ENCODE peak calls at places on chromosomes 1 and 21, in eight cellular contexts. P is thoracic aorta, E is tibial nerve, S is osteoblast, V is HL-60, K is heart right ventricle, H is left lung, O is IMR-90. J is an unnamed sample. For H3K27me3, the result is how much of the 10 kb centered on the place peaks cover.

GRCh38 chr1:186420923-186421322 is 40.0 kb downstream of the PDC start:
- DNase-seq in P (no peak), E (no peak), S (no peak), V (no peak), K (no peak), H (no peak), O (peak), J (no peak)

GRCh38 chr1:159790237-159790917 is 9.6 kb downstream of the DUSP23 start:
- DNase-seq in P (no peak), E (no peak), S (peak), V (peak), K (no peak), H (no peak), O (peak), J (no peak)

GRCh38 chr1:224450956-224451350 is 16.4 kb upstream of the WDR26 start:
- DNase-seq in P (no peak), E (no peak), S (no peak), V (no peak), K (no peak), H (no peak), O (no peak), J (no peak)

GRCh38 chr1:108158893-108159292 is 41.2 kb downstream of the SLC25A24 start:
- DNase-seq in P (no peak), E (no peak), S (no peak), V (no peak), K (no peak), H (no peak), O (no peak), J (no peak)

GRCh38 chr1:204478166-204478899 is 16.3 kb downstream of the PIK3C2B start:
- DNase-seq in P (no peak), E (no peak), S (no peak), V (no peak), K (no peak), H (no peak), O (no peak), J (no peak)

GRCh38 chr21:39388038-39388810 is 39.3 kb upstream of the HMGN1 start:
- DNase-seq in P (peak), E (peak), S (peak), V (peak), K (peak), H (peak), O (peak), J (peak)

GRCh38 chr1:172122381-172122780 is 281.1 kb downstream of the DNM3 start:
- DNase-seq in P (no peak), E (no peak), S (no peak), V (no peak), K (no peak), H (no peak), O (no peak), J (no peak)

GRCh38 chr1:6178751-6179563 is 1.2 kb downstream of the CHD5 start:
- DNase-seq in P (no peak), E (no peak), S (peak), V (no peak), K (no peak), H (no peak), O (no peak), J (no peak)

GRCh38 chr1:117842408-117843170 is 86.8 kb downstream of the GDAP2 start:
- DNase-seq in P (no peak), E (no peak), S (no peak), V (no peak), K (no peak), H (no peak), O (no peak), J (no peak)

GRCh38 chr1:110766336-110766647 is 91.6 kb upstream of the KCNA3 start:
- DNase-seq in P (no peak), E (no peak), S (no peak), V (no peak), K (no peak), H (no peak), O (no peak), J (no peak)

GRCh38 chr1:46452931-46453325 is 36.7 kb upstream of the DMBX1 start:
- DNase-seq in P (no peak), E (no peak), S (peak), V (no peak), K (no peak), H (no peak), O (no peak), J (no peak)

GRCh38 chr21:30434033-30434631 is 4.1 kb downstream of the KRTAP13-4 start:
- DNase-seq in P (no peak), E (no peak), S (peak), V (peak), K (no peak), H (no peak), O (no peak), J (no peak)

GRCh38 chr1:182615468-182616129 is 11.4 kb upstream of the RGS16 start:
- DNase-seq in P (peak), E (no peak), S (no peak), V (no peak), K (peak), H (peak), O (no peak), J (no peak)

GRCh38 chr1:61119085-61119484 is 36.7 kb downstream of the NFIA start:
- DNase-seq in P (no peak), E (no peak), S (no peak), V (no peak), K (no peak), H (no peak), O (no peak), J (no peak)

GRCh38 chr1:19390166-19390850 is 78.2 kb downstream of the SLC66A1 start:
- DNase-seq in P (no peak), E (no peak), S (no peak), V (no peak), K (no peak), H (no peak), O (no peak), J (no peak)

GRCh38 chr1:19390901-19391595 is 78.9 kb downstream of the SLC66A1 start:
- DNase-seq in P (no peak), E (peak), S (peak), V (peak), K (peak), H (peak), O (peak), J (peak)

GRCh38 chr1:19392221-19392620 is 80.1 kb downstream of the SLC66A1 start:
- DNase-seq in P (no peak), E (no peak), S (no peak), V (no peak), K (no peak), H (no peak), O (no peak), J (no peak)

GRCh38 chr1:19393051-19393450 is 80.9 kb downstream of the SLC66A1 start:
- DNase-seq in P (no peak), E (no peak), S (no peak), V (no peak), K (no peak), H (no peak), O (no peak), J (no peak)

DNA sequence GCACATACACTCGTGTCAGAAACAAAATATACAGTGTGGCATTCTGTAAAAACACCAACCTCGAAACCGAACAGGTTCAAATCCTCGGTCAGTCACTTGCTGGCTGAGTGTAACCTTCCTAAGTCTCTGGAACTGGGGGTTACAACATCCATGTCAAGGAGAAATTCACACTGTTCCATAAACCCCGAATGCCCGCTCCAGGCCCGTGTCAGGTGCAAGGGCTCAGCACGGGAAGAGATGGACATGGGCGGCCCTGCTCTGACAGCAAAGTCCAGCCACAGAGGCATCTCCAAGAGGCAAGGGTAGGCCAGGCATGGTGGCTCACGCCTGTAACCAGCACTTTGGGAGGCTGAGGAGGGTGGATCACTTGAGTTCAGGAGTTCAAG is 79.5 kb downstream of the SLC66A1 start:
- DNase-seq in P (no peak), E (no peak), S (no peak), V (no peak), K (no peak), H (no peak), O (no peak), J (no peak)
- TF ChIP-seq CTCF in P (no peak), E (no peak), S (no peak), V (no peak), K (no peak), H (no peak), O (no peak), J (peak)

DNA sequence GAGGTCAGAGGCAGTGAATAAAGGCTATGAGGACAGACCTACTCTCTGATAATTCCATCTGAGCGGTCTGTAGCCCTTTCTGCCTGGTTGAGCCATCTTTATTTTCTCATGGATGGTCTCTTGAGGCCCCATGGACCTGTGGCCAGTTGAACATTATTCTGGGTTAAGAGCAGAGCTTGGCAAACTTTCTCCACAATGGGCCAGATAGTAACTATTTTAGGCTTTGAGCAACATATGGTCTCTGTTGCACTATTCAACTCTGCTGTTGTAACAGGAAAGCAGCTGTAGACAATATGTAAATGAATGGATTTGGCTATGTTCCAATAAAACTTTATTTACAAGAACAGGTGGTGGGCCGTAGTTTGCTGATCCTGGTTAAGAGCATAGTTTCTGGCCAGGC is 62.7 kb downstream of the KAZN start:
- DNase-seq in P (no peak), E (no peak), S (no peak), V (no peak), K (peak), H (no peak), O (no peak), J (no peak)
- H3K27me3 ChIP-seq in P (under half), E (under half), S (under half), V (under half), K (under half), H (under half), O (under half), J (under half)

GRCh38 chr1:97066860-97067259 is 345.3 kb downstream of the PTBP2 start:
- DNase-seq in P (no peak), E (no peak), S (no peak), V (no peak), K (no peak), H (no peak), O (no peak), J (no peak)
- H3K27ac ChIP-seq in P (no peak), E (no peak), S (no peak), V (no peak), K (no peak), H (no peak), O (no peak), J (no peak)

GRCh38 chr1:67771152-67771551 is 62.1 kb downstream of the GNG12 start:
- DNase-seq in P (no peak), E (no peak), S (peak), V (no peak), K (no peak), H (peak), O (peak), J (no peak)
- TF ChIP-seq CTCF in P (no peak), E (no peak), S (peak), V (no peak), K (no peak), H (no peak), O (no peak), J (no peak)

GRCh38 chr1:20233394-20233793 is 47.1 kb upstream of the PLA2G2C start:
- DNase-seq in P (no peak), E (no peak), S (no peak), V (no peak), K (no peak), H (no peak), O (peak), J (no peak)

GRCh38 chr1:20240012-20240411 is 50.7 kb upstream of the VWA5B1 start:
- DNase-seq in P (no peak), E (no peak), S (no peak), V (no peak), K (no peak), H (no peak), O (no peak), J (no peak)

GRCh38 chr1:20233866-20234265 is 47.5 kb upstream of the PLA2G2C start:
- DNase-seq in P (no peak), E (no peak), S (no peak), V (no peak), K (no peak), H (no peak), O (no peak), J (no peak)

GRCh38 chr1:20237646-20238045 is 51.3 kb upstream of the PLA2G2C start:
- DNase-seq in P (no peak), E (no peak), S (no peak), V (no peak), K (no peak), H (no peak), O (no peak), J (no peak)

GRCh38 chr1:20234761-20235540 is 48.6 kb upstream of the PLA2G2C start:
- DNase-seq in P (no peak), E (no peak), S (no peak), V (no peak), K (no peak), H (no peak), O (no peak), J (no peak)
- H3K27me3 ChIP-seq in P (under half), E (half or more), S (under half), V (under half), K (half or more), H (half or more), O (under half), J (under half)

GRCh38 chr1:59732219-59732955 is 82.4 kb upstream of the HOOK1 start:
- DNase-seq in P (no peak), E (no peak), S (peak), V (no peak), K (no peak), H (no peak), O (peak), J (no peak)
- H3K27ac ChIP-seq in P (peak), E (peak), S (peak), V (no peak), K (peak), H (peak), O (peak), J (no peak)

DNA sequence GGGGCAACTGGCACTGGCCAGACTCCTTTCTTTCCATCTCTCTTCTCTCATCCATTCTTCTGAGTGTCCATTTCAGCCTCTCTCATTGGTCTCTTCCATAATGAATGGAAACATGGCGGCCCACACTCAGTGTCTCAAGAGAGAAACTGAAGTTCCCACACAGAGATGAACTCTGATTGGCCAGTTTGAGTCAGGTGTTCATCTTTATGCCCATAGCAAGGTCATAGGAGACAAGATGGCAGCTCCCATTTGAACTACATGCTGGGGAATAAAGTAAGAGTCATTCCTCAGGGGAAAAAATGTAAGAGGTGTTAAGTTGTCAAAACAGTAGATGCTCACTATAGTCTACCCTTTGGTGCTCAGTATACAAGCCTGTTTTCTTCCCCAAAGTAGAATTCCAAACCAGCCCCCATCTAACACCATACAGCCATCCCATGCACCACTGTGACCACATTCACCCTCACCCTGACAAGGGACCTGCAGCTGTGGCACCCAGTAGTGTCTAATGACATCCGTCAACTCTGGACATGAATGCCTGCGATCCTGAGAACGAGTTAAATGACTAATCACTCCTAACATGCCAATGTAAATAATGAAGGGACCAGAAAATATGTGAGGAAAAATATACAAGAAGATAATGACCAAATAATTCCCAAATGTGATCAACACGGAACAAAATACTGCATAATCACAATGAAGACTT is 12.4 kb downstream of the CDA start:
- DNase-seq in P (no peak), E (no peak), S (peak), V (no peak), K (no peak), H (no peak), O (peak), J (no peak)
- TF ChIP-seq CTCF in P (no peak), E (no peak), S (no peak), V (no peak), K (no peak), H (no peak), O (no peak), J (no peak)

J was measured in CD4-positive, alpha-beta T cell.